ENCODE peak calls at places on chromosomes 11 and 22, in ten cellular contexts. V is IMR-90; I is brain microvascular endothelial cell; P is AG09309; G is CD4-positive, alpha-beta T cell; J is GM10248; B is cardiac fibroblast; A is activated B cell treated with CpG ODN at 0.5 μM for 24 hours; E is uterus; K is activated CD8-positive, alpha-beta T cell treated with anti-CD3 and anti-CD28 coated beads for 36 hours. U is an unnamed sample.

GRCh38 chr22:35915477-35916013 is 113.1 kb downstream of the RBFOX2 start:
- DNase-seq in V (peak), I (no peak), P (no peak), G (no peak), J (no peak), B (peak), A (no peak), E (no peak), K (no peak), U (no peak)

GRCh38 chr11:250740-251299 is 14.0 kb downstream of the PSMD13 start:
- DNase-seq in V (peak), I (peak), P (no peak), G (peak), J (peak), B (peak), A (peak), E (no peak), K (peak), U (peak)

GRCh38 chr11:131644204-131644603 is 273.8 kb downstream of the NTM start:
- DNase-seq in V (no peak), I (no peak), P (no peak), G (no peak), J (peak), B (no peak), A (no peak), E (no peak), K (no peak), U (peak)

GRCh38 chr11:65851083-65851579 is 6.8 kb downstream of the CFL1 start:
- DNase-seq in V (no peak), I (no peak), P (no peak), G (no peak), J (no peak), B (peak), A (no peak), E (no peak), K (peak), U (peak)

GRCh38 chr11:56932572-56933235 is 56.0 kb upstream of the OR5AK2 start:
- DNase-seq in V (peak), I (peak), P (peak), G (no peak), J (no peak), B (peak), A (no peak), E (no peak), K (no peak), U (no peak)

GRCh38 chr11:73995247-73995646 is 12.6 kb upstream of the UCP2 start:
- DNase-seq in V (peak), I (no peak), P (no peak), G (no peak), J (no peak), B (peak), A (no peak), E (no peak), K (no peak), U (peak)

GRCh38 chr11:9639099-9639498 is 24.8 kb upstream of the SWAP70 start:
- DNase-seq in V (no peak), I (no peak), P (no peak), G (no peak), J (no peak), B (no peak), A (no peak), E (peak), K (no peak), U (no peak)

GRCh38 chr11:40293655-40294342 is 1165.7 kb downstream of the LRRC4C start:
- DNase-seq in V (peak), I (peak), P (peak), G (no peak), J (peak), B (peak), A (no peak), E (peak), K (peak), U (peak)

GRCh38 chr11:57675176-57675941 is 7.4 kb downstream of the ZDHHC5 start:
- DNase-seq in V (no peak), I (no peak), P (no peak), G (no peak), J (no peak), B (no peak), A (no peak), E (no peak), K (no peak), U (no peak)

GRCh38 chr11:123249354-123249753 is 54.3 kb upstream of the CLMP start:
- DNase-seq in V (peak), I (no peak), P (no peak), G (no peak), J (no peak), B (no peak), A (no peak), E (no peak), K (no peak), U (no peak)

GRCh38 chr22:50576070-50576469 is 2.2 kb downstream of the CPT1B start:
- DNase-seq in V (peak), I (peak), P (peak), G (no peak), J (no peak), B (peak), A (no peak), E (no peak), K (no peak), U (no peak)

GRCh38 chr11:64372802-64373597 is 14.0 kb downstream of the RPS6KA4 start:
- DNase-seq in V (no peak), I (no peak), P (no peak), G (no peak), J (no peak), B (peak), A (no peak), E (no peak), K (no peak), U (no peak)

GRCh38 chr22:17283423-17283822 is 64.2 kb upstream of the ADA2 start:
- DNase-seq in V (no peak), I (no peak), P (no peak), G (no peak), J (no peak), B (no peak), A (no peak), E (no peak), K (no peak), U (no peak)

GRCh38 chr11:125250316-125250870 is 85.8 kb downstream of the PKNOX2 start:
- DNase-seq in V (no peak), I (no peak), P (no peak), G (no peak), J (no peak), B (peak), A (no peak), E (no peak), K (no peak), U (no peak)

GRCh38 chr11:76424891-76425290 is 19.9 kb upstream of the EMSY start:
- DNase-seq in V (no peak), I (no peak), P (no peak), G (no peak), J (no peak), B (no peak), A (no peak), E (no peak), K (no peak), U (peak)

GRCh38 chr11:76424379-76424778 is 20.4 kb upstream of the EMSY start:
- DNase-seq in V (no peak), I (no peak), P (no peak), G (no peak), J (peak), B (no peak), A (no peak), E (no peak), K (peak), U (peak)

GRCh38 chr11:76415073-76415472 is 29.7 kb upstream of the EMSY start:
- DNase-seq in V (no peak), I (no peak), P (no peak), G (no peak), J (no peak), B (no peak), A (no peak), E (no peak), K (peak), U (no peak)

DNA sequence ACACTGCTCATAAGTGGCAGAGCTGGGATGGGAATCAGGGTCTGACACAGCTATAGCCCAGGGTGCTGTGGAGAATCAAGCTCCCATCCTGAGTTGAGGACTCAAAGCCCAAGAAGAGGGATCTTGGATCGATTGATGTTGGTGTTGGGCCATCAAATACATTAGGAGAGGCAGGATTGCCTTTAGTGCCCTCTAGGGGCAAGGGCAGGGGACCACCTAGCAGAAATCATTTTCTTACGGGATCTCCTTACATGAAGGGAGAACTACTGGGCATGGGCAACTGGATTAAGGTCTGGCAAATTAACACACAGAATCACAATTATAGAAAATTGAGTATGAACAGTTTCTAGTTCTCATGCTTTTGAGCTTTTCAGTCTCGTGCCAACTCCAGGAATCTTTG is 24.9 kb upstream of the EMSY start:
- DNase-seq in V (no peak), I (no peak), P (no peak), G (no peak), J (peak), B (peak), A (no peak), E (no peak), K (peak), U (peak)
- TF ChIP-seq CTCF in V (peak), I (peak), P (peak), G (peak), J (peak), B (peak), A (no peak), E (no peak), K (peak), U (peak)

DNA sequence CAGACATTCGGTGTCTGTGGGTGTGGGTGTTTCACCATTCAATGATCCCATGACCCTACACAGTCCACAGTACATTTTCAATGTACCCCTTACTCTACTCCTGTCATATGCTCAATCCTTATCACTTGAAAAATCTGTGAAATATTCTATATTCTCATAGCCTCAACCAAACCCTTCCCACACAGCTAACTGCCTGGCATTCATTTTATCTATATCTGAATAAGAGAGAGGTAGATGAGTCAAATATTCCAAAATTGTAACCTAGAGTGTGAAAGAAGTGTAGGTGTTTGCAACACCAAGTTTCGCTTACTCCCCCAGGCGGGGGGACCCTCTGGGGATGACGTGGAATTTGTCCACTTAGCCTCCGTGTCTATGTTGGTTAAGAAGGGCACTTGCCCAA is 354.8 kb downstream of the ETS1 start:
- DNase-seq in V (no peak), I (no peak), P (no peak), G (no peak), J (no peak), B (no peak), A (no peak), E (no peak), K (peak), U (no peak)
- TF ChIP-seq CTCF in V (no peak), I (no peak), P (no peak), G (no peak), J (no peak), B (no peak), A (no peak), E (no peak), K (no peak), U (no peak)

GRCh38 chr11:97269527-97269926 is 879.7 kb downstream of the JRKL start:
- DNase-seq in V (no peak), I (no peak), P (no peak), G (no peak), J (no peak), B (peak), A (no peak), E (no peak), K (no peak), U (peak)
- TF ChIP-seq CTCF in V (no peak), I (peak), P (no peak), G (no peak), J (no peak), B (peak), A (no peak), E (no peak), K (no peak), U (peak)

GRCh38 chr11:12083380-12083779 is 27.0 kb upstream of the MICAL2 start:
- DNase-seq in V (no peak), I (no peak), P (no peak), G (no peak), J (no peak), B (no peak), A (no peak), E (no peak), K (peak), U (no peak)
- TF ChIP-seq CTCF in V (peak), I (peak), P (peak), G (no peak), J (no peak), B (peak), A (no peak), E (no peak), K (no peak), U (peak)

GRCh38 chr11:12408156-12408770 is 30.9 kb downstream of the PARVA start:
- DNase-seq in V (no peak), I (no peak), P (no peak), G (no peak), J (no peak), B (no peak), A (no peak), E (no peak), K (no peak), U (no peak)

GRCh38 chr11:12411806-12412727 is 34.7 kb downstream of the PARVA start:
- DNase-seq in V (peak), I (peak), P (peak), G (no peak), J (peak), B (peak), A (no peak), E (peak), K (peak), U (peak)

GRCh38 chr11:12409621-12410005 is 32.2 kb downstream of the PARVA start:
- DNase-seq in V (peak), I (no peak), P (no peak), G (no peak), J (no peak), B (no peak), A (no peak), E (no peak), K (no peak), U (no peak)

GRCh38 chr11:12411395-12411794 is 34.0 kb downstream of the PARVA start:
- DNase-seq in V (no peak), I (no peak), P (no peak), G (no peak), J (no peak), B (no peak), A (no peak), E (no peak), K (no peak), U (no peak)

GRCh38 chr11:12410006-12410728 is 32.8 kb downstream of the PARVA start:
- DNase-seq in V (peak), I (no peak), P (no peak), G (no peak), J (no peak), B (peak), A (no peak), E (peak), K (no peak), U (no peak)
- TF ChIP-seq CTCF in V (peak), I (peak), P (peak), G (no peak), J (no peak), B (peak), A (no peak), E (no peak), K (no peak), U (no peak)

GRCh38 chr11:76579047-76579751 is 91.3 kb downstream of the LRRC32 start:
- DNase-seq in V (no peak), I (no peak), P (no peak), G (no peak), J (no peak), B (peak), A (no peak), E (peak), K (no peak), U (no peak)
- TF ChIP-seq CTCF in V (peak), I (peak), P (no peak), G (no peak), J (no peak), B (peak), A (no peak), E (peak), K (peak), U (peak)

GRCh38 chr11:82823635-82824614 is 76.3 kb downstream of the PRCP start:
- DNase-seq in V (no peak), I (no peak), P (no peak), G (no peak), J (no peak), B (no peak), A (no peak), E (no peak), K (no peak), U (no peak)

GRCh38 chr11:82814379-82814778 is 80.7 kb upstream of the FAM181B start:
- DNase-seq in V (no peak), I (no peak), P (no peak), G (no peak), J (no peak), B (no peak), A (no peak), E (no peak), K (no peak), U (no peak)

GRCh38 chr11:82818399-82819043 is 81.7 kb downstream of the PRCP start:
- DNase-seq in V (no peak), I (no peak), P (no peak), G (no peak), J (no peak), B (no peak), A (no peak), E (no peak), K (no peak), U (no peak)
- TF ChIP-seq CTCF in V (no peak), I (no peak), P (no peak), G (no peak), J (no peak), B (no peak), A (no peak), E (no peak), K (no peak), U (no peak)